ENCODE peak calls at places on chromosomes 11 and 22, in ten cellular contexts. One of them, this sample, is unnamed.

GRCh38 chr22:43890901-43891331 is 897 bp downstream of the PNPLA5 start:
- DNase-seq in nephron progenitor cell: no peak
- DNase-seq in WTC11: peak
- DNase-seq in GM20000: no peak
- DNase-seq in fibroblast of mammary gland: no peak
- DNase-seq in ovary: no peak
- DNase-seq in astrocyte of the cerebellum: no peak
- DNase-seq in body of pancreas: no peak
- DNase-seq in cardiac fibroblast: no peak
- DNase-seq in progenitor cell of endocrine pancreas: no peak
- DNase-seq in this sample: no peak

GRCh38 chr11:134126197-134126822 is 57.4 kb downstream of the JAM3 start:
- DNase-seq in nephron progenitor cell: no peak
- DNase-seq in WTC11: no peak
- DNase-seq in GM20000: no peak
- DNase-seq in fibroblast of mammary gland: peak
- DNase-seq in ovary: no peak
- DNase-seq in astrocyte of the cerebellum: no peak
- DNase-seq in body of pancreas: no peak
- DNase-seq in cardiac fibroblast: peak
- DNase-seq in progenitor cell of endocrine pancreas: no peak
- DNase-seq in this sample: no peak

GRCh38 chr11:111312076-111312475 is 13.7 kb downstream of the POU2AF3 start:
- DNase-seq in nephron progenitor cell: no peak
- DNase-seq in WTC11: no peak
- DNase-seq in GM20000: no peak
- DNase-seq in fibroblast of mammary gland: no peak
- DNase-seq in ovary: no peak
- DNase-seq in astrocyte of the cerebellum: no peak
- DNase-seq in body of pancreas: no peak
- DNase-seq in cardiac fibroblast: no peak
- DNase-seq in progenitor cell of endocrine pancreas: no peak
- DNase-seq in this sample: no peak

GRCh38 chr22:19820880-19821522 is 33.7 kb downstream of the GNB1L start:
- DNase-seq in nephron progenitor cell: no peak
- DNase-seq in WTC11: no peak
- DNase-seq in GM20000: no peak
- DNase-seq in fibroblast of mammary gland: no peak
- DNase-seq in ovary: no peak
- DNase-seq in astrocyte of the cerebellum: no peak
- DNase-seq in body of pancreas: no peak
- DNase-seq in cardiac fibroblast: no peak
- DNase-seq in progenitor cell of endocrine pancreas: peak
- DNase-seq in this sample: no peak

GRCh38 chr11:3939211-3939610 is 83.7 kb downstream of the STIM1 start:
- DNase-seq in nephron progenitor cell: no peak
- DNase-seq in WTC11: no peak
- DNase-seq in GM20000: no peak
- DNase-seq in fibroblast of mammary gland: peak
- DNase-seq in ovary: no peak
- DNase-seq in astrocyte of the cerebellum: peak
- DNase-seq in body of pancreas: no peak
- DNase-seq in cardiac fibroblast: peak
- DNase-seq in progenitor cell of endocrine pancreas: no peak
- DNase-seq in this sample: no peak

GRCh38 chr11:118437046-118437735 is 899 bp downstream of the KMT2A start:
- DNase-seq in nephron progenitor cell: peak
- DNase-seq in WTC11: peak
- DNase-seq in GM20000: peak
- DNase-seq in fibroblast of mammary gland: peak
- DNase-seq in ovary: peak
- DNase-seq in astrocyte of the cerebellum: no peak
- DNase-seq in body of pancreas: peak
- DNase-seq in cardiac fibroblast: peak
- DNase-seq in progenitor cell of endocrine pancreas: peak
- DNase-seq in this sample: peak

GRCh38 chr11:67002921-67003411 is 20.0 kb upstream of the SYT12 start:
- DNase-seq in nephron progenitor cell: no peak
- DNase-seq in WTC11: peak
- DNase-seq in GM20000: no peak
- DNase-seq in fibroblast of mammary gland: no peak
- DNase-seq in ovary: no peak
- DNase-seq in astrocyte of the cerebellum: no peak
- DNase-seq in body of pancreas: no peak
- DNase-seq in cardiac fibroblast: no peak
- DNase-seq in progenitor cell of endocrine pancreas: no peak
- DNase-seq in this sample: no peak

GRCh38 chr22:45726081-45726480 is 54.4 kb downstream of the ATXN10 start:
- DNase-seq in nephron progenitor cell: no peak
- DNase-seq in WTC11: no peak
- DNase-seq in GM20000: no peak
- DNase-seq in fibroblast of mammary gland: no peak
- DNase-seq in ovary: no peak
- DNase-seq in astrocyte of the cerebellum: no peak
- DNase-seq in body of pancreas: no peak
- DNase-seq in cardiac fibroblast: no peak
- DNase-seq in progenitor cell of endocrine pancreas: no peak
- DNase-seq in this sample: no peak

GRCh38 chr22:30717331-30717921 is 22.8 kb downstream of the OSBP2 start:
- DNase-seq in nephron progenitor cell: no peak
- DNase-seq in WTC11: no peak
- DNase-seq in GM20000: no peak
- DNase-seq in fibroblast of mammary gland: peak
- DNase-seq in ovary: no peak
- DNase-seq in astrocyte of the cerebellum: no peak
- DNase-seq in body of pancreas: no peak
- DNase-seq in cardiac fibroblast: peak
- DNase-seq in progenitor cell of endocrine pancreas: no peak
- DNase-seq in this sample: no peak

GRCh38 chr11:126602993-126603392 is 247.5 kb downstream of the ST3GAL4 start:
- DNase-seq in nephron progenitor cell: no peak
- DNase-seq in WTC11: no peak
- DNase-seq in GM20000: no peak
- DNase-seq in fibroblast of mammary gland: no peak
- DNase-seq in ovary: no peak
- DNase-seq in astrocyte of the cerebellum: no peak
- DNase-seq in body of pancreas: no peak
- DNase-seq in cardiac fibroblast: no peak
- DNase-seq in progenitor cell of endocrine pancreas: no peak
- DNase-seq in this sample: no peak

GRCh38 chr22:43275545-43275981 is 67.6 kb downstream of the SCUBE1 start:
- DNase-seq in nephron progenitor cell: no peak
- DNase-seq in WTC11: peak
- DNase-seq in GM20000: no peak
- DNase-seq in fibroblast of mammary gland: peak
- DNase-seq in ovary: no peak
- DNase-seq in astrocyte of the cerebellum: no peak
- DNase-seq in body of pancreas: no peak
- DNase-seq in cardiac fibroblast: peak
- DNase-seq in progenitor cell of endocrine pancreas: no peak
- DNase-seq in this sample: no peak

GRCh38 chr11:69931994-69932910 is 113.0 kb upstream of the FGF3 start:
- DNase-seq in nephron progenitor cell: no peak
- DNase-seq in WTC11: peak
- DNase-seq in GM20000: no peak
- DNase-seq in fibroblast of mammary gland: no peak
- DNase-seq in ovary: no peak
- DNase-seq in astrocyte of the cerebellum: no peak
- DNase-seq in body of pancreas: no peak
- DNase-seq in cardiac fibroblast: no peak
- DNase-seq in progenitor cell of endocrine pancreas: no peak
- DNase-seq in this sample: no peak

GRCh38 chr11:30868495-30869130 is 282.5 kb upstream of the MPPED2 start:
- DNase-seq in nephron progenitor cell: peak
- DNase-seq in WTC11: no peak
- DNase-seq in GM20000: no peak
- DNase-seq in fibroblast of mammary gland: no peak
- DNase-seq in ovary: no peak
- DNase-seq in astrocyte of the cerebellum: no peak
- DNase-seq in body of pancreas: no peak
- DNase-seq in cardiac fibroblast: no peak
- DNase-seq in progenitor cell of endocrine pancreas: no peak
- DNase-seq in this sample: no peak

GRCh38 chr11:2268911-2269600 is 1.3 kb downstream of the ASCL2 start:
- DNase-seq in nephron progenitor cell: peak
- DNase-seq in WTC11: peak
- DNase-seq in GM20000: peak
- DNase-seq in fibroblast of mammary gland: peak
- DNase-seq in ovary: peak
- DNase-seq in astrocyte of the cerebellum: no peak
- DNase-seq in body of pancreas: peak
- DNase-seq in cardiac fibroblast: peak
- DNase-seq in progenitor cell of endocrine pancreas: no peak
- DNase-seq in this sample: peak
- TF ChIP-seq CTCF in nephron progenitor cell: no peak
- TF ChIP-seq CTCF in WTC11: no peak
- TF ChIP-seq CTCF in GM20000: no peak
- TF ChIP-seq CTCF in fibroblast of mammary gland: no peak
- TF ChIP-seq CTCF in ovary: no peak
- TF ChIP-seq CTCF in astrocyte of the cerebellum: no peak
- TF ChIP-seq CTCF in body of pancreas: no peak
- TF ChIP-seq CTCF in cardiac fibroblast: no peak
- TF ChIP-seq CTCF in progenitor cell of endocrine pancreas: no peak
- TF ChIP-seq CTCF in this sample: no peak

DNA sequence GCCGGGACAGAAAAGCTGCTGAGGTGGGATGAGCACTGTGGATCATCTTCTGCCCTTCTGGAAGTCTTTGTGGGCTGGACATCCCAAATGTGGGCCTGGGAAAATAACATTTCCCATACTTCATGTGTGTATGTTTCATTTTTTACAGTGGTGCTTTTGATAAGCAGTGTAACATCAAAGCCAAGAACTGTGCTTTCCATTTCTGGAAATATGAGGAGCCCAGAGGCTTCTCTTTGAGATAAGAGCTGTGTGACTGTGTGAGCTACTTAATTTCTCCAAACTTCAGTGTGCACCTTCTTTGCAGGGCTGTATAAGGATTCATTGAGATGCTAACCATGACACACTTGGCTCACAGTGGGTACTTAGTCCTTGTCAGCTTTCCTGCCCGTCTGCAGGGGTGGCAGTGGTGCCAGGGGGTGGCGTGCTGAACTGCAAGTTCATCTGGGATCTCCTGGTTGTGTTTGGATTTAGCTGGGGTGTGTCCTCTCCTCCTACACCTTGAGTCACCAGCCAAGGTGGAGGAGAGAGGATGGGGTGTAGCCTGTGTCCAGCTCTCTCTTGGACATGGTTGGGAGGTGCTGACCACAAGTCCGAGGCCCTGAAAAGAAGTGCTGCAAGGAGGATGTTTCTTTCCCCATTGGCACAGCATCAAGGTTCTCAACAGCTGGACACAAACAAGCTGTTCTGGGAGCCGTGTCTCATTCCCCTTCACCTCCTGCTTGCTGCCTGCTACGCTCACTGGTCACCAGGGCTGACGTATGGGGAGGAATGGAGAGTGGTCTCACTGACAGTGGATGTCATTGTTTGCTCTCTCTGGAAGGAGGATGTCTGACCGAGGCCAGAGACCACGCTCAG is 139.4 kb downstream of the TEAD1 start:
- DNase-seq in nephron progenitor cell: no peak
- DNase-seq in WTC11: no peak
- DNase-seq in GM20000: no peak
- DNase-seq in fibroblast of mammary gland: peak
- DNase-seq in ovary: peak
- DNase-seq in astrocyte of the cerebellum: no peak
- DNase-seq in body of pancreas: peak
- DNase-seq in cardiac fibroblast: peak
- DNase-seq in progenitor cell of endocrine pancreas: no peak
- DNase-seq in this sample: peak
- TF ChIP-seq CTCF in nephron progenitor cell: no peak
- TF ChIP-seq CTCF in WTC11: no peak
- TF ChIP-seq CTCF in GM20000: no peak
- TF ChIP-seq CTCF in fibroblast of mammary gland: no peak
- TF ChIP-seq CTCF in ovary: peak
- TF ChIP-seq CTCF in astrocyte of the cerebellum: no peak
- TF ChIP-seq CTCF in body of pancreas: no peak
- TF ChIP-seq CTCF in cardiac fibroblast: no peak
- TF ChIP-seq CTCF in progenitor cell of endocrine pancreas: no peak
- TF ChIP-seq CTCF in this sample: no peak

GRCh38 chr11:75402002-75402773 is 2.9 kb downstream of the RPS3 start:
- DNase-seq in nephron progenitor cell: no peak
- DNase-seq in WTC11: no peak
- DNase-seq in GM20000: no peak
- DNase-seq in fibroblast of mammary gland: no peak
- DNase-seq in ovary: no peak
- DNase-seq in astrocyte of the cerebellum: no peak
- DNase-seq in body of pancreas: no peak
- DNase-seq in cardiac fibroblast: no peak
- DNase-seq in progenitor cell of endocrine pancreas: no peak
- DNase-seq in this sample: no peak
- TF ChIP-seq CTCF in nephron progenitor cell: no peak
- TF ChIP-seq CTCF in WTC11: no peak
- TF ChIP-seq CTCF in GM20000: no peak
- TF ChIP-seq CTCF in fibroblast of mammary gland: no peak
- TF ChIP-seq CTCF in ovary: no peak
- TF ChIP-seq CTCF in astrocyte of the cerebellum: no peak
- TF ChIP-seq CTCF in body of pancreas: no peak
- TF ChIP-seq CTCF in cardiac fibroblast: no peak
- TF ChIP-seq CTCF in progenitor cell of endocrine pancreas: no peak
- TF ChIP-seq CTCF in this sample: no peak

DNA sequence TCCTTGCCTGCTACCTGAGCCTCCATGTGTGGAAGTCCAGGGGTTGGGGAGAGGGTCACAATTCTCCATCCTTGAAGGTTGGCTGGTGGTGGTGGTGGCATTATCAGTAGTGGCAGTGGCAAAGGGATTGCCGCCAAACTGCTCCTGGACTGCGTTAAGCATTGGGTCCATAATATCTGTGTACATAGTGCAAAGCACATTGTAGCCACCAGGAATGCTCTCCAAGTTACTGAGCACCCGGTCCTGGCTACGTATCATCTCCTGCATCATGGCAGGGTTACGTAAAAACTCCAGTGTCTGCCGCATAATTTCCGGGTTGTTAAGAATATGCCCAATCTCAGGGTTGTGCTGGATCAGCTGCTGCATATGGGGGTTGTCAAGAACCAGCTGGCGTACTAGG is 1.2 kb downstream of the UBQLN3 start:
- DNase-seq in nephron progenitor cell: no peak
- DNase-seq in WTC11: no peak
- DNase-seq in GM20000: no peak
- DNase-seq in fibroblast of mammary gland: no peak
- DNase-seq in ovary: no peak
- DNase-seq in astrocyte of the cerebellum: no peak
- DNase-seq in body of pancreas: no peak
- DNase-seq in cardiac fibroblast: no peak
- DNase-seq in progenitor cell of endocrine pancreas: no peak
- DNase-seq in this sample: no peak
- TF ChIP-seq CTCF in nephron progenitor cell: no peak
- TF ChIP-seq CTCF in WTC11: no peak
- TF ChIP-seq CTCF in GM20000: no peak
- TF ChIP-seq CTCF in fibroblast of mammary gland: no peak
- TF ChIP-seq CTCF in ovary: no peak
- TF ChIP-seq CTCF in astrocyte of the cerebellum: no peak
- TF ChIP-seq CTCF in body of pancreas: no peak
- TF ChIP-seq CTCF in cardiac fibroblast: no peak
- TF ChIP-seq CTCF in progenitor cell of endocrine pancreas: no peak
- TF ChIP-seq CTCF in this sample: no peak

This sample was measured in transverse colon.